ENCODE peak calls at places on chromosomes 2 and 18, in nine cellular contexts. T is transverse colon, J is IMR-90, X is ovary, O is A549, M is Peyer's patch, C is body of pancreas, U is adrenal gland, G is uterus. D is an unnamed sample.

GRCh38 chr2:37625781-37626548 is 45.5 kb downstream of the CDC42EP3 start:
- DNase-seq in J (peak; percentile 63), O (no peak), G (peak; percentile 49), T (peak; percentile 45), U (no peak), C (peak; percentile 62), M (peak; percentile 78), X (peak; percentile 53), D (no peak)

GRCh38 chr2:45177870-45178269 is 168.6 kb upstream of the SIX2 start:
- DNase-seq in C (no peak), J (peak; percentile 95), T (no peak), M (no peak), U (no peak), G (no peak), X (no peak), O (no peak), D (no peak)

GRCh38 chr2:133458280-133458679 is 110.0 kb downstream of the NCKAP5 start:
- DNase-seq in O (no peak), C (no peak), G (no peak), U (no peak), J (peak; percentile 35), T (no peak), M (no peak), X (no peak), D (no peak)

GRCh38 chr2:23518481-23519333 is 133.7 kb downstream of the KLHL29 start:
- DNase-seq in G (no peak), M (no peak), J (no peak), C (no peak), U (no peak), O (no peak), T (no peak), X (no peak), D (no peak)

GRCh38 chr18:6712401-6712800 is 17.1 kb upstream of the ARHGAP28 start:
- DNase-seq in C (no peak), J (no peak), O (no peak), U (no peak), T (no peak), M (no peak), X (no peak), G (no peak), D (no peak)

GRCh38 chr2:127145255-127145899 is 38.4 kb upstream of the BIN1 start:
- DNase-seq in U (peak; percentile 32), G (no peak), J (peak; percentile 27), C (no peak), T (no peak), O (no peak), M (no peak), X (no peak), D (no peak)

GRCh38 chr2:140199312-140199711 is 1419.1 kb upstream of the NXPH2 start:
- DNase-seq in M (no peak), T (no peak), C (no peak), G (no peak), X (no peak), J (no peak), O (no peak), U (no peak), D (no peak)

GRCh38 chr18:69326094-69326493 is 74.6 kb upstream of the DOK6 start:
- DNase-seq in X (no peak), J (no peak), M (no peak), U (no peak), G (no peak), O (no peak), T (no peak), C (no peak), D (no peak)

GRCh38 chr18:45324489-45325111 is 290.7 kb upstream of the SLC14A2 start:
- DNase-seq in M (no peak), C (peak; percentile 59), T (peak; percentile 20), O (no peak), X (peak; percentile 72), J (peak; percentile 8), G (peak; percentile 88), U (peak; percentile 39), D (peak; percentile 57)

GRCh38 chr18:76817888-76818611 is 4.3 kb upstream of the ZNF236 start:
- DNase-seq in M (no peak), X (no peak), C (peak; percentile 19), U (no peak), O (no peak), G (no peak), J (no peak), T (no peak), D (no peak)

GRCh38 chr18:48841381-48842258 is 109.1 kb downstream of the SMAD7 start:
- DNase-seq in M (no peak), U (peak; percentile 49), G (peak; percentile 50), O (no peak), T (no peak), J (peak; percentile 57), C (peak; percentile 65), X (peak; percentile 42), D (no peak)
- H3K27ac ChIP-seq in M (peak overlapping the region; percentile 74), U (peak overlapping the region; percentile 23), G (peak overlapping the region; percentile 54), O (peak overlapping the region; percentile 86), T (peak overlapping the region; percentile 55), J (no peak overlapping the region), C (no peak overlapping the region), X (peak overlapping the region; percentile 9), D (peak overlapping the region; percentile 61)

GRCh38 chr2:235499306-235499812 is 5.5 kb downstream of the AGAP1 start:
- DNase-seq in U (no peak), M (no peak), T (no peak), X (no peak), G (no peak), J (no peak), O (no peak), C (no peak), D (no peak)
- H3K4me1 ChIP-seq in U (peaks cover 23% of the 10 kb centered on the region), M (no peaks in the 10 kb centered on the region), T (peaks cover 34% of the 10 kb centered on the region), X (peaks cover 4% of the 10 kb centered on the region), G (peaks cover 13% of the 10 kb centered on the region), J (peaks cover 16% of the 10 kb centered on the region), O (peaks cover 62% of the 10 kb centered on the region), C (peaks cover 41% of the 10 kb centered on the region), D (peaks cover 76% of the 10 kb centered on the region)

DNA sequence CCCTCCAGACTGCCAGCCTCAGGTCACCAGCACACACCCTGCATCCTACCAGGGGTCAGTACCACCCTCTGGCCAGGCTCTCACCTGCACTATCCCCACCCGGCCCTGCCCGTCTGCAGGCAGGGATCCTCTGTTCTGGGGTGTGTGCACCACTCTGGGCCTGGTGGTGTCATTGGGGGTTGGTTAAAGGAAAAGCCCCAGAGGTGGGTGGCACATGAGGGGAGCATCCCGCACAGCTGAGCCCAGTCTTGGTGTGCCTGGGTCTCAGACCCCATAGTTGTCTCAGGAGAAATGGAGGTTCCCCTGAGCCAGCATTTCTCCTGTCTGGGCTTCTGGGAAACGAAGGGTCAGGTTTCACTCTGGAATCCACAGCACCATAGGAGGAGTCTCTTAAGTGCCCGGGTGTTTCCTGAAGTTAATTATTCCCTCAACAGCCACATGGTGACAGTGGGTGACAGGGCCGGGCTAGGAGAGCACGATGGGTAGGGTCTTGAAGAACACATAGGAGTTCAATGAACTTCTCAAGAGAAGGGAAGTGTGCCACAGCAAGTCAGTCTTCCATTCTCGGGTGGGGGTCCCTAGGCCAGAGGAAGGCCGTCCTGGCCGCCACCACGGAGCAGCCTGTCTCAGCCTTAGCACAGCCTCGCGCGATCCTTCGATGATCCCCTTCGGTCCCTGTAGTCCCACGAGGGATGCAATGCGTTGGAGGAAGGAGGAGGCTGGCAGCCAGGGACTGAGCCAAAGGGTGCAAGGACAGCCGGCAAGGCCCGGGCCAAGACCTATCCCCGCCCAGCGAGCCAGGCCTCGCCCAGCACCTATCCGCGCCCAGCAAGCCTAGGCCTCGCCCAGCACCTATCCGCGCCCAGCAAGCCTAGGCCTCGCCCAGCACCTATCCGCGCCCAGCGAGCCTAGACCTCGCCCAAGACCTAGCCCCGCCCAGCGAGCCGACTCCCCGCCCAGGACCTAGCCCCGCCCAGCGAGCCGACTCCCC is 1.1 kb upstream of the FARP2 start:
- DNase-seq in X (peak; percentile 91), U (peak; percentile 97), J (peak; percentile 51), G (peak; percentile 87), T (peak; percentile 93), M (peak; percentile 76), O (peak; percentile 46), C (peak; percentile 96), D (peak; percentile 67)
- TF ChIP-seq POLR2A in X (no peak), U (no peak), J (no peak), G (no peak), T (peak; percentile 60), M (peak; percentile 78), O (no peak), C (no peak), D (no peak)

DNA sequence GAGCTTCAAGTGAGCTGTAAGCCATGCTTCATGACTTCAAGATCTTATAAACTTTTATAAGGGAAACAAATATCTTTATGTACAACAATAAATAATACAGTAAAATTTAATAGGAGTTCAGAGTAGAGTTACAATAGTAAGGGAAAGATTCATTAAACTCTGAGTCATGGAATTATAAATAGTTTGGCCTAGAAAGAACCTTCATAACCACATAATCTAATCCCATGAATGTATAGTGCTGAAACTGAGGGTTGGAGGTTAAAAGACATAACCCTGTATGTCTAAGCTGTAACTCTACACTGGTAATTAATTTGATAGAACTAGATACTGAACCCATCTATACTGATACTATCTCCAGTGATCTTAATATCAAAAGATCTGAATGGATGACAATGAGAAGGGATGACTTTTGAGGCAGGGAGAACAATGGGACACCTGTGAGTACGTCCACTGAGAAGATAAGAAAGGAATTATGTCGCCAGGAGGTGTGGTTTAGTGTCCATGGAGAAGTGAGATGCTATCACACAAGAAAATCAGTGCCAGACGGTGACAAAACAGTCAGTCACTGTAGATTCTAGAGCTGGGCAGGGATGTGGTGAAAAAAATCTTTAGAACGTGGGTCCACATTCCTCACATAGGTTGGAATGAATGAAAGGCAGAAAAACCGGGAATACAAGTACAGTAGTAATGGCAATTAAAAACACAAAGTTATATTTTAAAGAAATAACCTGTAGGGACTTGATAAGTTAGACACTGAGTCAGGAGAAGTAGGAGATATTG is 1.1 kb downstream of the IL1F10 start:
- DNase-seq in C (no peak), G (no peak), T (no peak), M (no peak), U (no peak), O (no peak), X (no peak), J (no peak), D (no peak)
- H3K27ac ChIP-seq in C (no peak overlapping the region), G (no peak overlapping the region), T (no peak overlapping the region), M (no peak overlapping the region), U (no peak overlapping the region), O (no peak overlapping the region), X (no peak overlapping the region), J (no peak overlapping the region), D (no peak overlapping the region)

GRCh38 chr2:58065248-58065647 is 18.6 kb downstream of the VRK2 start:
- DNase-seq in J (no peak), G (no peak), O (no peak), M (no peak), U (no peak), X (no peak), T (no peak), C (no peak), D (no peak)
- H3K4me1 ChIP-seq in J (peaks cover 4% of the 10 kb centered on the region), G (no peaks in the 10 kb centered on the region), O (peaks cover 17% of the 10 kb centered on the region), M (no peaks in the 10 kb centered on the region), U (peaks cover 11% of the 10 kb centered on the region), X (no peaks in the 10 kb centered on the region), T (no peaks in the 10 kb centered on the region), C (no peaks in the 10 kb centered on the region), D (no peaks in the 10 kb centered on the region)

DNA sequence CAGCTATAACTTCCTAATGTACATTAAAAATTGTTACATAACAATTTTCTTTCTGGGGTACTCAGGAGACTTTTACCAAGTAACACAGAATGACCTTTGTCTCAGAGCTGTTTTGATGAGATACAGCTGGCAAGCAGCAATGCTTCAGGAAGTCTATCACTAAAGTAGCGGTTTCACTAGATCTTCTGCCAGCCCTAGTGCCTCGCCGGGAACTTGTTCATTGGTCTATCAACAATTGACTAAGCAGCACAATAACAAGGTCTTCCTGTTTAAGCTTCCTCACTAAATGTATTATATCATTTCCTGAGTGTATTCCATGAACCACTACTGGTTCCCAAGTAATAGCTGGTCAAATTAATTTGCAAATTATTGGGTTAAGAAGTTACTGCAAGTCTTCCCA is 69.2 kb downstream of the TRIP12 start:
- DNase-seq in M (peak; percentile 58), T (peak; percentile 24), X (no peak), U (peak; percentile 37), O (no peak), J (peak; percentile 87), C (peak; percentile 12), G (peak; percentile 22), D (no peak)
- TF ChIP-seq POLR2A in M (no peak), T (no peak), X (no peak), U (no peak), O (no peak), J (no peak), C (no peak), G (no peak), D (no peak)

D was measured in tibial nerve.